ENCODE peak calls at places on chromosomes 12 and 14, in four cellular contexts. One of them, this sample, is unnamed.

GRCh38 chr14:74864193-74864592 is 11.8 kb downstream of the PROX2 start:
- DNase-seq in adrenal gland: no peak
- DNase-seq in HCT116: no peak
- DNase-seq in upper lobe of left lung: no peak
- DNase-seq in this sample: no peak

GRCh38 chr14:63890553-63890952 is 37.7 kb downstream of the SYNE2 start:
- DNase-seq in adrenal gland: no peak
- DNase-seq in HCT116: no peak
- DNase-seq in upper lobe of left lung: no peak
- DNase-seq in this sample: no peak

GRCh38 chr14:62329427-62329826 is 567.2 kb downstream of the SNAPC1 start:
- DNase-seq in upper lobe of left lung: no peak
- DNase-seq in adrenal gland: no peak
- DNase-seq in HCT116: no peak
- DNase-seq in this sample: no peak

GRCh38 chr14:88386395-88386794 is 938 bp downstream of the SPATA7 start:
- DNase-seq in adrenal gland: no peak
- DNase-seq in HCT116: no peak
- DNase-seq in upper lobe of left lung: no peak
- DNase-seq in this sample: no peak

GRCh38 chr14:87989613-87990299 is 3.2 kb downstream of the GALC start:
- DNase-seq in HCT116: no peak
- DNase-seq in upper lobe of left lung: no peak
- DNase-seq in adrenal gland: no peak
- DNase-seq in this sample: no peak

GRCh38 chr12:131990066-131990979 is 40.6 kb downstream of the EP400 start:
- DNase-seq in upper lobe of left lung: no peak
- DNase-seq in adrenal gland: no peak
- DNase-seq in HCT116: no peak
- DNase-seq in this sample: no peak

GRCh38 chr12:52235001-52235760 is 2.1 kb downstream of the KRT7 start:
- DNase-seq in HCT116: no peak
- DNase-seq in adrenal gland: peak; percentile 10
- DNase-seq in upper lobe of left lung: peak; percentile 44
- DNase-seq in this sample: no peak

GRCh38 chr12:851913-852312 is 97.6 kb downstream of the RAD52 start:
- DNase-seq in HCT116: no peak
- DNase-seq in upper lobe of left lung: no peak
- DNase-seq in adrenal gland: no peak
- DNase-seq in this sample: no peak

GRCh38 chr12:4193821-4194220 is 79.7 kb upstream of the CCND2 start:
- DNase-seq in HCT116: no peak
- DNase-seq in upper lobe of left lung: no peak
- DNase-seq in adrenal gland: no peak
- DNase-seq in this sample: no peak

GRCh38 chr12:19916193-19916498 is 452.2 kb upstream of the PDE3A start:
- DNase-seq in HCT116: no peak
- DNase-seq in adrenal gland: no peak
- DNase-seq in upper lobe of left lung: no peak
- DNase-seq in this sample: no peak

GRCh38 chr12:126493366-126494108 is 1428.3 kb downstream of the AACS start:
- DNase-seq in HCT116: no peak
- DNase-seq in adrenal gland: no peak
- DNase-seq in upper lobe of left lung: no peak
- DNase-seq in this sample: no peak

DNA sequence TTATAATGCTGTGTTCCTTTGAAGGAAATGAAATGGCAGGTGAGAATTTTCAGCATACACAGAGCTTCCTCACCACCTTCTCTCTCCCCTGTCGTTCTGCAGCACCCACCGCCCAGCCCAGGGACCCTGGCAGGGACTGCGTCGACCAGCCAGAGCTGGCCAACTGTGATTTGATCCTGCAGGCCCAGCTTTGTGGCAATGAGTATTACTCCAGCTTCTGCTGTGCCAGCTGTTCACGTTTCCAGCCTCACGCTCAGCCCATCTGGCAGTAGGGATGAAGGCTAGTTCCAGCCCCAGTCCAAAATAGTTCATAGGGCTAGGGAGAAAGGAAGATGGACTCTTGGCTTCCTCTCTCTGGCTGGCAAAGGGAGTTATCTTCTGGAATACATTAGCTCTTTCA is 35.1 kb downstream of the PAPLN start:
- DNase-seq in upper lobe of left lung: no peak
- DNase-seq in HCT116: no peak
- DNase-seq in adrenal gland: no peak
- DNase-seq in this sample: no peak
- TF ChIP-seq POLR2A in upper lobe of left lung: no peak
- TF ChIP-seq POLR2A in HCT116: no peak
- TF ChIP-seq POLR2A in adrenal gland: no peak
- TF ChIP-seq POLR2A in this sample: no peak

DNA sequence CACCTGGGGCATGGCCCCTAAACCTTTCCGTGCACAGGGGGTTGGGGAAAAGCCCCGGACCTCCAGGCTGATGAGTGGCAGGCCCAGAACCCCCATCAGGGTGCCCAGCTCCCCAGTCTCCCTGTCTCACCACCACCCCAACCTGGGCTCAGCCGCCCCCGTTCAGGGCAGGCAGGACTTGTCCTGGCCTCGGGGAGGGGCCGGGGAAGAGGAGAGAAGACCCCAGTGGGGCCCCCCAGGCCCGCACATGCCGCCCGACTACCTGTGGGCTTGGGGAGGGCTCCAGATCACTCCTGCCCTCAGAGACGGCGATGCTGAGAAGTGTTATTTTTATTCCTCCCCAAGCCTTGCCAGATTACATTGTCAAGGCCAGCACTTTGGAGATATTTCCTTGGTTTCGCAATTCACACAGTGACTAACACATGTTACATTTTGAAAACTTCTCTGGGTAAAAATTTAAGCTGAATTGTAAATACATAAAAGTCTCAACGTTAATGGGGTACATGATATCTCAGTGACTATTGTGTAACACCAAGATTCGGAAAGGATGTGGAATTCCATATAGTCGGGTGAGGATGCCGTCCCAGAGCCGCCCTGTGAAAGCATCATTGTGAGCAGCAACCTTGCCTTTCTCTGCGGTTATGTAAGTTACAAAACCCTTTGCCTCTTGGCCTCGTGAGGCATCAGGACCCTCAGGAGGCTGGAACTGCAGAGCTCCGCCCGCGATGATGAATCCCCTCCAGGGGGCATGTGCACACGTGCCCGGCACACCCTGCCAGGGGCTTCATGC is 85.6 kb upstream of the DIO3 start:
- DNase-seq in HCT116: no peak
- DNase-seq in adrenal gland: peak; percentile 50
- DNase-seq in upper lobe of left lung: no peak
- DNase-seq in this sample: no peak
- TF ChIP-seq POLR2A in HCT116: no peak
- TF ChIP-seq POLR2A in adrenal gland: no peak
- TF ChIP-seq POLR2A in upper lobe of left lung: no peak
- TF ChIP-seq POLR2A in this sample: no peak

GRCh38 chr12:54292083-54292930 is 8.5 kb downstream of the NFE2 start:
- DNase-seq in upper lobe of left lung: no peak
- DNase-seq in adrenal gland: no peak
- DNase-seq in HCT116: no peak
- DNase-seq in this sample: no peak

GRCh38 chr12:54282949-54283593 is 2.5 kb downstream of the HNRNPA1 start:
- DNase-seq in adrenal gland: no peak
- DNase-seq in upper lobe of left lung: no peak
- DNase-seq in HCT116: no peak
- DNase-seq in this sample: no peak

GRCh38 chr12:54286042-54286931 is 5.8 kb downstream of the HNRNPA1 start:
- DNase-seq in HCT116: no peak
- DNase-seq in upper lobe of left lung: no peak
- DNase-seq in adrenal gland: no peak
- DNase-seq in this sample: no peak

GRCh38 chr12:54285150-54286041 is 4.9 kb downstream of the HNRNPA1 start:
- DNase-seq in HCT116: no peak
- DNase-seq in upper lobe of left lung: no peak
- DNase-seq in adrenal gland: no peak
- DNase-seq in this sample: no peak

GRCh38 chr12:54287316-54288157 is 7.0 kb downstream of the HNRNPA1 start:
- DNase-seq in adrenal gland: no peak
- DNase-seq in HCT116: no peak
- DNase-seq in upper lobe of left lung: no peak
- DNase-seq in this sample: no peak
- TF ChIP-seq POLR2A in adrenal gland: no peak
- TF ChIP-seq POLR2A in HCT116: no peak
- TF ChIP-seq POLR2A in upper lobe of left lung: no peak
- TF ChIP-seq POLR2A in this sample: no peak

DNA sequence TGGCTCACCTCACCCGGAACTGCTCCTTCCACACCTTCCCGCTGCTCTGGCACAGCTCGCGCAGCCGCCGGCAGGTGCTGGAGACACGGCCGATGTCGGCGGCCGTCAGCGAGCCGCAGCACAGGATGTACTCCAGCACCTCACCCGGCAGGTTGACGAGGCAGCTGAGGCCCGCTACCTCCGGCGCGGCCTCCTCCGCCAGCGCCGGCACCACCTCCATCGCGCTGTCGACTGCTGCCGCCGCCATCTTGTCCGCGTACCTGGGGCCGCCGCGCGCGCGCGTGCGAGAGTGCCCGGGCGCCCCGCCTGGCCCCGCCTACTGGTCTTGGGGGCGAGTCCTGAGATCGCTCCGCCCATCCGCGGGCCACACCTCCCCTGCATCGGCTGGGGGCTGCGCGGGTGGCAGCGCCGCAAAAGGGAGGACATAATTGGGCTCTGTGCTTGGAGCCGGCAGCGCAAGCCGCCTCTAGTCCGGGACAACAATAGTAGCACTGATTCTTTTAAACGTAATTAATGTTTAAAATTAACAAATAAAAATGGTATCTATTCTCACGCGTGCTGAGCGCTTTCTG is at the start of gene FBXO21:
- DNase-seq in HCT116: peak; percentile 69
- DNase-seq in adrenal gland: peak; percentile 93
- DNase-seq in upper lobe of left lung: peak; percentile 92
- DNase-seq in this sample: peak; percentile 44
- TF ChIP-seq POLR2A in HCT116: peak; percentile 89
- TF ChIP-seq POLR2A in adrenal gland: peak; percentile 88
- TF ChIP-seq POLR2A in upper lobe of left lung: peak; percentile 86
- TF ChIP-seq POLR2A in this sample: peak; percentile 87

GRCh38 chr12:117689857-117690256 is 278.9 kb downstream of the KSR2 start:
- DNase-seq in HCT116: no peak
- DNase-seq in upper lobe of left lung: no peak
- DNase-seq in adrenal gland: no peak
- DNase-seq in this sample: no peak

GRCh38 chr12:117684471-117684870 is 284.3 kb downstream of the KSR2 start:
- DNase-seq in upper lobe of left lung: no peak
- DNase-seq in adrenal gland: no peak
- DNase-seq in HCT116: no peak
- DNase-seq in this sample: no peak

GRCh38 chr12:117685115-117685926 is 283.5 kb downstream of the KSR2 start:
- DNase-seq in HCT116: no peak
- DNase-seq in upper lobe of left lung: no peak
- DNase-seq in adrenal gland: peak; percentile 14
- DNase-seq in this sample: no peak

GRCh38 chr12:117686210-117686609 is 282.6 kb downstream of the KSR2 start:
- DNase-seq in upper lobe of left lung: no peak
- DNase-seq in HCT116: no peak
- DNase-seq in adrenal gland: no peak
- DNase-seq in this sample: no peak

DNA sequence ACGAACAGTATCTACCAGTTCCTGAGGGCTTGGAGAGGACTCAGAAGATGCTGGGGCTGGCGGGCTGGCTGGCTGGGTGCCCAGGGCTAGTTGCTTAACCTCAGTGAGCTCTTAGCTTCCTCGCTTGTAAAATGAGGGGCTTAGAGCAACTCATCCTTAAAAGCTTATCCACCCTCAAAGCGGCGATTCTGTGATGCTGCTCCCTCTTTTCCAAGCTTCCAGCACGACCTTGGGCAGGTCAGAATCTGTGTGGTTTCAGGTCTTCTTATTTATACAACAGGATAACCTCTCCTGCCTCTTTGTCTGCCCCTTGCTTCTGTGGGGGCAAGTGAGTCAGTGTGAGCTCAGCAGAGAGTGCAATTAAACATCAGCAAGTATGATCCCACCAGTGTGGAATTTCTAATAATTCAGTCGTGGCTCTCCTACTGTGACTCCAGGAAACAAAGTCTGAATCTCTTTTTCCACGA is 281.8 kb downstream of the KSR2 start:
- DNase-seq in HCT116: peak; percentile 76
- DNase-seq in upper lobe of left lung: no peak
- DNase-seq in adrenal gland: no peak
- DNase-seq in this sample: no peak
- TF ChIP-seq POLR2A in HCT116: no peak
- TF ChIP-seq POLR2A in upper lobe of left lung: no peak
- TF ChIP-seq POLR2A in adrenal gland: no peak
- TF ChIP-seq POLR2A in this sample: no peak

GRCh38 chr14:90585106-90585505 is 188.3 kb downstream of the CALM1 start:
- DNase-seq in HCT116: no peak
- DNase-seq in upper lobe of left lung: no peak
- DNase-seq in adrenal gland: no peak
- DNase-seq in this sample: no peak

GRCh38 chr14:90583427-90583826 is 186.6 kb downstream of the CALM1 start:
- DNase-seq in HCT116: no peak
- DNase-seq in upper lobe of left lung: no peak
- DNase-seq in adrenal gland: no peak
- DNase-seq in this sample: no peak

GRCh38 chr14:90587252-90587910 is 190.6 kb downstream of the CALM1 start:
- DNase-seq in adrenal gland: no peak
- DNase-seq in HCT116: no peak
- DNase-seq in upper lobe of left lung: no peak
- DNase-seq in this sample: no peak

GRCh38 chr14:90583916-90584605 is 187.2 kb downstream of the CALM1 start:
- DNase-seq in adrenal gland: no peak
- DNase-seq in upper lobe of left lung: no peak
- DNase-seq in HCT116: no peak
- DNase-seq in this sample: no peak

GRCh38 chr14:90587918-90588317 is 191.1 kb downstream of the CALM1 start:
- DNase-seq in adrenal gland: no peak
- DNase-seq in upper lobe of left lung: no peak
- DNase-seq in HCT116: no peak
- DNase-seq in this sample: no peak
- TF ChIP-seq POLR2A in adrenal gland: no peak
- TF ChIP-seq POLR2A in upper lobe of left lung: no peak
- TF ChIP-seq POLR2A in HCT116: no peak
- TF ChIP-seq POLR2A in this sample: no peak

GRCh38 chr14:96203635-96204034 is 1.0 kb upstream of the BDKRB2 start:
- DNase-seq in upper lobe of left lung: peak; percentile 47
- DNase-seq in HCT116: no peak
- DNase-seq in adrenal gland: no peak
- DNase-seq in this sample: no peak

GRCh38 chr14:96203116-96203515 is 1.5 kb upstream of the BDKRB2 start:
- DNase-seq in upper lobe of left lung: no peak
- DNase-seq in HCT116: no peak
- DNase-seq in adrenal gland: no peak
- DNase-seq in this sample: no peak

GRCh38 chr14:96205059-96205993 is 687 bp downstream of the BDKRB2 start:
- DNase-seq in adrenal gland: no peak
- DNase-seq in HCT116: no peak
- DNase-seq in upper lobe of left lung: no peak
- DNase-seq in this sample: no peak

GRCh38 chr14:96205994-96206392 is 1.4 kb downstream of the BDKRB2 start:
- DNase-seq in HCT116: no peak
- DNase-seq in upper lobe of left lung: no peak
- DNase-seq in adrenal gland: no peak
- DNase-seq in this sample: no peak

GRCh38 chr14:96204151-96205058 is at the start of gene BDKRB2:
- DNase-seq in adrenal gland: peak; percentile 67
- DNase-seq in HCT116: peak; percentile 38
- DNase-seq in upper lobe of left lung: peak; percentile 75
- DNase-seq in this sample: no peak
- TF ChIP-seq POLR2A in adrenal gland: peak; percentile 55
- TF ChIP-seq POLR2A in HCT116: no peak
- TF ChIP-seq POLR2A in upper lobe of left lung: no peak
- TF ChIP-seq POLR2A in this sample: peak; percentile 88

This sample was measured in esophagus squamous epithelium.